ENCODE peak calls at places on chromosomes 11 and 22, in five cellular contexts. F, O, V, T and S are unnamed samples.

GRCh38 chr11:16606784-16607674 is 131.4 kb upstream of the C11orf58 start:
- DNase-seq in O (no peak), F (peak; percentile 28), T (peak; percentile 45), V (no peak), S (no peak)

GRCh38 chr22:47564651-47565050 is 802.2 kb downstream of the TBC1D22A start:
- DNase-seq in F (no peak), V (no peak), T (no peak), O (no peak), S (no peak)

GRCh38 chr11:10310301-10310841 is 5.5 kb downstream of the ADM start:
- DNase-seq in V (no peak), O (no peak), T (peak; percentile 65), F (no peak), S (peak; percentile 61)

GRCh38 chr11:88434333-88434976 is 96.9 kb upstream of the CTSC start:
- DNase-seq in V (no peak), T (no peak), F (no peak), O (no peak), S (no peak)

GRCh38 chr11:120178441-120179070 is 32.3 kb upstream of the OAF start:
- DNase-seq in V (no peak), T (peak; percentile 76), O (no peak), F (no peak), S (peak; percentile 67)

GRCh38 chr11:59145534-59145933 is 2.9 kb downstream of the FAM111A start:
- DNase-seq in O (no peak), V (no peak), F (no peak), T (peak; percentile 77), S (peak; percentile 12)

GRCh38 chr11:46916669-46917108 is 1.7 kb downstream of the LRP4 start:
- DNase-seq in F (no peak), V (peak; percentile 32), T (peak; percentile 82), O (no peak), S (peak; percentile 70)

GRCh38 chr22:44452531-44453420 is 45.3 kb downstream of the RTL6 start:
- DNase-seq in V (no peak), F (no peak), O (peak; percentile 31), T (no peak), S (no peak)

GRCh38 chr22:21978564-21979386 is 3.8 kb downstream of the TOP3B start:
- DNase-seq in V (no peak), T (no peak), O (peak; percentile 14), F (no peak), S (no peak)

GRCh38 chr11:47186937-47187681 is 875 bp upstream of the PACSIN3 start:
- DNase-seq in T (peak; percentile 57), V (peak; percentile 26), O (no peak), F (no peak), S (peak; percentile 53)

GRCh38 chr11:120714448-120714847 is 202.9 kb downstream of the GRIK4 start:
- DNase-seq in F (no peak), V (no peak), T (no peak), O (no peak), S (peak; percentile 38)

GRCh38 chr11:34827239-34827638 is 88.9 kb downstream of the APIP start:
- DNase-seq in F (no peak), T (no peak), V (no peak), O (no peak), S (no peak)

GRCh38 chr11:101914349-101914736 is 467 bp upstream of the CEP126 start:
- DNase-seq in O (no peak), V (no peak), F (no peak), T (peak; percentile 67), S (peak; percentile 36)

GRCh38 chr11:72604256-72604655 is 70.0 kb downstream of the PDE2A start:
- DNase-seq in O (no peak), F (no peak), V (no peak), T (no peak), S (no peak)

GRCh38 chr11:8018742-8019631 is 31.9 kb downstream of the EIF3F start:
- DNase-seq in F (peak; percentile 53), T (peak; percentile 83), V (peak; percentile 53), O (peak; percentile 91), S (peak; percentile 88)

GRCh38 chr22:31295413-31295812 is 3.1 kb upstream of the PIK3IP1 start:
- DNase-seq in T (no peak), O (no peak), F (no peak), V (no peak), S (no peak)

GRCh38 chr22:22074634-22075381 is 92.2 kb upstream of the TOP3B start:
- DNase-seq in F (no peak), V (no peak), T (peak; percentile 17), O (no peak), S (no peak)

GRCh38 chr22:46075764-46076531 is 74.4 kb upstream of the PPARA start:
- DNase-seq in O (peak; percentile 45), T (peak; percentile 40), F (no peak), V (no peak), S (no peak)

GRCh38 chr11:1310772-1311468 is 1.5 kb upstream of the TOLLIP start:
- DNase-seq in F (no peak), V (no peak), O (peak; percentile 87), T (no peak), S (no peak)

GRCh38 chr11:13068211-13068610 is 59.1 kb downstream of the RASSF10 start:
- DNase-seq in O (no peak), F (no peak), T (no peak), V (no peak), S (no peak)

GRCh38 chr11:68813778-68814177 is 27.9 kb downstream of the CPT1A start:
- DNase-seq in T (no peak), O (peak; percentile 28), F (no peak), V (no peak), S (no peak)

GRCh38 chr11:128724891-128725611 is 31.2 kb downstream of the FLI1 start:
- DNase-seq in V (no peak), F (no peak), O (no peak), T (no peak), S (no peak)

GRCh38 chr11:44894217-44894617 is 56.5 kb downstream of the TP53I11 start:
- DNase-seq in V (peak; percentile 72), T (peak; percentile 70), F (no peak), O (no peak), S (peak; percentile 44)

GRCh38 chr22:49204599-49205214 is 623.0 kb downstream of the BRD1 start:
- DNase-seq in T (no peak), F (no peak), V (no peak), O (peak; percentile 42), S (no peak)

GRCh38 chr11:35945137-35945518 is 1.3 kb downstream of the LDLRAD3 start:
- DNase-seq in F (no peak), O (no peak), V (no peak), T (no peak), S (no peak)

GRCh38 chr11:114368918-114369680 is 31.2 kb downstream of the C11orf71 start:
- DNase-seq in T (no peak), F (no peak), O (no peak), V (no peak), S (no peak)

GRCh38 chr11:120244476-120244875 is 4.5 kb downstream of the POU2F3 start:
- DNase-seq in O (peak; percentile 15), V (no peak), F (no peak), T (no peak), S (peak; percentile 53)

GRCh38 chr11:126194121-126194543 is 17.3 kb downstream of the RPUSD4 start:
- DNase-seq in O (no peak), V (no peak), T (peak; percentile 58), F (peak; percentile 7), S (peak; percentile 40)